ENCODE peak calls at places on chromosomes 1 and 21, in six cellular contexts. One of them, this sample, is unnamed.

GRCh38 chr21:32916522-32917099 is 109.1 kb upstream of the OLIG2 start:
- DNase-seq in left ventricle myocardium inferior: no peak
- DNase-seq in HFFc6: no peak
- DNase-seq in stimulated activated CD8-positive, alpha-beta memory T cell treated with anti-CD3 and anti-CD28 coated beads, Interleukin-7, amount 100 ng/mL, for 24 hours: no peak
- DNase-seq in Right ventricle myocardium inferior: no peak
- DNase-seq in globus pallidus: no peak
- DNase-seq in this sample: no peak

GRCh38 chr1:111725192-111725591 is 14.0 kb downstream of the INKA2 start:
- DNase-seq in left ventricle myocardium inferior: peak; percentile 76
- DNase-seq in HFFc6: no peak
- DNase-seq in stimulated activated CD8-positive, alpha-beta memory T cell treated with anti-CD3 and anti-CD28 coated beads, Interleukin-7, amount 100 ng/mL, for 24 hours: no peak
- DNase-seq in Right ventricle myocardium inferior: peak; percentile 83
- DNase-seq in globus pallidus: peak; percentile 27
- DNase-seq in this sample: no peak

GRCh38 chr1:211632117-211632807 is 43.2 kb downstream of the NEK2 start:
- DNase-seq in left ventricle myocardium inferior: no peak
- DNase-seq in HFFc6: no peak
- DNase-seq in stimulated activated CD8-positive, alpha-beta memory T cell treated with anti-CD3 and anti-CD28 coated beads, Interleukin-7, amount 100 ng/mL, for 24 hours: no peak
- DNase-seq in Right ventricle myocardium inferior: peak; percentile 58
- DNase-seq in globus pallidus: no peak
- DNase-seq in this sample: no peak

GRCh38 chr1:153260473-153260979 is 1.0 kb downstream of the LORICRIN start:
- DNase-seq in left ventricle myocardium inferior: no peak
- DNase-seq in HFFc6: no peak
- DNase-seq in stimulated activated CD8-positive, alpha-beta memory T cell treated with anti-CD3 and anti-CD28 coated beads, Interleukin-7, amount 100 ng/mL, for 24 hours: no peak
- DNase-seq in Right ventricle myocardium inferior: no peak
- DNase-seq in globus pallidus: no peak
- DNase-seq in this sample: no peak

GRCh38 chr1:247747616-247748015 is 325 bp downstream of the OR14A2 start:
- DNase-seq in left ventricle myocardium inferior: no peak
- DNase-seq in HFFc6: peak; percentile 16
- DNase-seq in stimulated activated CD8-positive, alpha-beta memory T cell treated with anti-CD3 and anti-CD28 coated beads, Interleukin-7, amount 100 ng/mL, for 24 hours: no peak
- DNase-seq in Right ventricle myocardium inferior: no peak
- DNase-seq in globus pallidus: no peak
- DNase-seq in this sample: peak; percentile 55

GRCh38 chr1:93980881-93981280 is 71.7 kb upstream of the GCLM start:
- DNase-seq in left ventricle myocardium inferior: no peak
- DNase-seq in HFFc6: peak; percentile 24
- DNase-seq in stimulated activated CD8-positive, alpha-beta memory T cell treated with anti-CD3 and anti-CD28 coated beads, Interleukin-7, amount 100 ng/mL, for 24 hours: no peak
- DNase-seq in Right ventricle myocardium inferior: no peak
- DNase-seq in globus pallidus: no peak
- DNase-seq in this sample: no peak

GRCh38 chr1:221862971-221863370 is 121.1 kb upstream of the DUSP10 start:
- DNase-seq in left ventricle myocardium inferior: no peak
- DNase-seq in HFFc6: no peak
- DNase-seq in stimulated activated CD8-positive, alpha-beta memory T cell treated with anti-CD3 and anti-CD28 coated beads, Interleukin-7, amount 100 ng/mL, for 24 hours: no peak
- DNase-seq in Right ventricle myocardium inferior: no peak
- DNase-seq in globus pallidus: no peak
- DNase-seq in this sample: no peak

GRCh38 chr1:24770891-24771290 is 25.6 kb downstream of the CLIC4 start:
- DNase-seq in left ventricle myocardium inferior: no peak
- DNase-seq in HFFc6: peak; percentile 31
- DNase-seq in stimulated activated CD8-positive, alpha-beta memory T cell treated with anti-CD3 and anti-CD28 coated beads, Interleukin-7, amount 100 ng/mL, for 24 hours: no peak
- DNase-seq in Right ventricle myocardium inferior: no peak
- DNase-seq in globus pallidus: no peak
- DNase-seq in this sample: no peak

GRCh38 chr1:204128964-204129896 is 22.6 kb downstream of the ETNK2 start:
- DNase-seq in left ventricle myocardium inferior: peak; percentile 67
- DNase-seq in HFFc6: peak; percentile 48
- DNase-seq in stimulated activated CD8-positive, alpha-beta memory T cell treated with anti-CD3 and anti-CD28 coated beads, Interleukin-7, amount 100 ng/mL, for 24 hours: peak; percentile 21
- DNase-seq in Right ventricle myocardium inferior: peak; percentile 92
- DNase-seq in globus pallidus: peak; percentile 60
- DNase-seq in this sample: peak; percentile 79

GRCh38 chr1:169680377-169681019 is 30.9 kb downstream of the SELL start:
- DNase-seq in left ventricle myocardium inferior: no peak
- DNase-seq in HFFc6: no peak
- DNase-seq in stimulated activated CD8-positive, alpha-beta memory T cell treated with anti-CD3 and anti-CD28 coated beads, Interleukin-7, amount 100 ng/mL, for 24 hours: no peak
- DNase-seq in Right ventricle myocardium inferior: no peak
- DNase-seq in globus pallidus: no peak
- DNase-seq in this sample: no peak

This sample was measured in HTR-8/SVneo.